ENCODE peak calls at places on chromosomes 5 and 9, in nine cellular contexts. One of them, this sample, is unnamed.

GRCh38 chr9:101707708-101708107 is 30.7 kb downstream of the GRIN3A start:
- DNase-seq in GM23248: no peak
- DNase-seq in body of pancreas: no peak
- DNase-seq in GM23338: peak; percentile 16
- DNase-seq in uterus: no peak
- DNase-seq in CD4-positive, CD25-positive, alpha-beta regulatory T cell: no peak
- DNase-seq in neuronal stem cell: no peak
- DNase-seq in keratinocyte: no peak
- DNase-seq in IMR-90: no peak
- DNase-seq in this sample: no peak

GRCh38 chr9:407255-407654 is 192.6 kb downstream of the DOCK8 start:
- DNase-seq in IMR-90: no peak
- DNase-seq in neuronal stem cell: no peak
- DNase-seq in GM23248: no peak
- DNase-seq in body of pancreas: no peak
- DNase-seq in CD4-positive, CD25-positive, alpha-beta regulatory T cell: no peak
- DNase-seq in keratinocyte: no peak
- DNase-seq in uterus: peak; percentile 30
- DNase-seq in GM23338: no peak
- DNase-seq in this sample: no peak

GRCh38 chr5:141805874-141806273 is 72.3 kb downstream of the PCDH1 start:
- DNase-seq in neuronal stem cell: no peak
- DNase-seq in body of pancreas: peak; percentile 8
- DNase-seq in keratinocyte: no peak
- DNase-seq in CD4-positive, CD25-positive, alpha-beta regulatory T cell: no peak
- DNase-seq in IMR-90: no peak
- DNase-seq in uterus: peak; percentile 57
- DNase-seq in GM23338: no peak
- DNase-seq in GM23248: peak; percentile 31
- DNase-seq in this sample: no peak

GRCh38 chr5:154575869-154576806 is 98.1 kb upstream of the HAND1 start:
- DNase-seq in body of pancreas: peak; percentile 24
- DNase-seq in neuronal stem cell: no peak
- DNase-seq in GM23338: peak; percentile 35
- DNase-seq in uterus: no peak
- DNase-seq in keratinocyte: no peak
- DNase-seq in GM23248: no peak
- DNase-seq in IMR-90: no peak
- DNase-seq in CD4-positive, CD25-positive, alpha-beta regulatory T cell: no peak
- DNase-seq in this sample: no peak

GRCh38 chr5:138647261-138647788 is 72.1 kb upstream of the HSPA9 start:
- DNase-seq in IMR-90: peak; percentile 23
- DNase-seq in body of pancreas: no peak
- DNase-seq in GM23248: peak; percentile 39
- DNase-seq in keratinocyte: no peak
- DNase-seq in GM23338: no peak
- DNase-seq in neuronal stem cell: no peak
- DNase-seq in CD4-positive, CD25-positive, alpha-beta regulatory T cell: no peak
- DNase-seq in uterus: no peak
- DNase-seq in this sample: no peak

GRCh38 chr9:108151161-108151586 is 661.6 kb upstream of the KLF4 start:
- DNase-seq in GM23248: peak; percentile 71
- DNase-seq in CD4-positive, CD25-positive, alpha-beta regulatory T cell: no peak
- DNase-seq in IMR-90: peak; percentile 60
- DNase-seq in uterus: no peak
- DNase-seq in keratinocyte: peak; percentile 5
- DNase-seq in GM23338: no peak
- DNase-seq in body of pancreas: no peak
- DNase-seq in neuronal stem cell: no peak
- DNase-seq in this sample: no peak

GRCh38 chr9:112493738-112494137 is 7.1 kb downstream of the KIAA1958 start:
- DNase-seq in GM23248: peak; percentile 54
- DNase-seq in uterus: peak; percentile 30
- DNase-seq in IMR-90: no peak
- DNase-seq in CD4-positive, CD25-positive, alpha-beta regulatory T cell: no peak
- DNase-seq in GM23338: no peak
- DNase-seq in neuronal stem cell: no peak
- DNase-seq in body of pancreas: no peak
- DNase-seq in keratinocyte: no peak
- DNase-seq in this sample: no peak

GRCh38 chr5:36950586-36951457 is 74.3 kb downstream of the NIPBL start:
- DNase-seq in keratinocyte: peak; percentile 26
- DNase-seq in GM23248: peak; percentile 78
- DNase-seq in IMR-90: peak; percentile 64
- DNase-seq in neuronal stem cell: no peak
- DNase-seq in GM23338: no peak
- DNase-seq in body of pancreas: no peak
- DNase-seq in CD4-positive, CD25-positive, alpha-beta regulatory T cell: no peak
- DNase-seq in uterus: no peak
- DNase-seq in this sample: no peak

GRCh38 chr9:110103257-110103656 is 104.7 kb downstream of the C9orf152 start:
- DNase-seq in GM23338: no peak
- DNase-seq in uterus: no peak
- DNase-seq in keratinocyte: no peak
- DNase-seq in neuronal stem cell: no peak
- DNase-seq in body of pancreas: no peak
- DNase-seq in GM23248: no peak
- DNase-seq in IMR-90: no peak
- DNase-seq in CD4-positive, CD25-positive, alpha-beta regulatory T cell: no peak
- DNase-seq in this sample: no peak
- H3K4me1 ChIP-seq in GM23338: peaks cover 47% of the 10 kb centered on the region
- H3K4me1 ChIP-seq in uterus: peaks cover 4% of the 10 kb centered on the region
- H3K4me1 ChIP-seq in keratinocyte: peaks cover 8% of the 10 kb centered on the region
- H3K4me1 ChIP-seq in neuronal stem cell: peaks cover 13% of the 10 kb centered on the region
- H3K4me1 ChIP-seq in body of pancreas: peaks cover 5% of the 10 kb centered on the region
- H3K4me1 ChIP-seq in GM23248: peaks cover 58% of the 10 kb centered on the region
- H3K4me1 ChIP-seq in IMR-90: peaks cover 33% of the 10 kb centered on the region
- H3K4me1 ChIP-seq in CD4-positive, CD25-positive, alpha-beta regulatory T cell: no peaks in the 10 kb centered on the region
- H3K4me1 ChIP-seq in this sample: peaks cover 9% of the 10 kb centered on the region

GRCh38 chr9:91186311-91187101 is 175.2 kb downstream of the AUH start:
- DNase-seq in GM23338: no peak
- DNase-seq in keratinocyte: no peak
- DNase-seq in IMR-90: peak; percentile 63
- DNase-seq in CD4-positive, CD25-positive, alpha-beta regulatory T cell: no peak
- DNase-seq in body of pancreas: no peak
- DNase-seq in uterus: no peak
- DNase-seq in neuronal stem cell: no peak
- DNase-seq in GM23248: peak; percentile 79
- DNase-seq in this sample: no peak

GRCh38 chr9:91187965-91188344 is 173.8 kb downstream of the AUH start:
- DNase-seq in body of pancreas: no peak
- DNase-seq in uterus: no peak
- DNase-seq in keratinocyte: no peak
- DNase-seq in neuronal stem cell: no peak
- DNase-seq in IMR-90: peak; percentile 82
- DNase-seq in GM23248: peak; percentile 95
- DNase-seq in CD4-positive, CD25-positive, alpha-beta regulatory T cell: no peak
- DNase-seq in GM23338: no peak
- DNase-seq in this sample: peak; percentile 82

GRCh38 chr9:91187311-91187964 is 174.3 kb downstream of the AUH start:
- DNase-seq in body of pancreas: no peak
- DNase-seq in keratinocyte: no peak
- DNase-seq in uterus: no peak
- DNase-seq in GM23338: no peak
- DNase-seq in IMR-90: no peak
- DNase-seq in neuronal stem cell: no peak
- DNase-seq in CD4-positive, CD25-positive, alpha-beta regulatory T cell: no peak
- DNase-seq in GM23248: no peak
- DNase-seq in this sample: no peak

GRCh38 chr9:91190062-91190461 is 171.7 kb downstream of the AUH start:
- DNase-seq in uterus: no peak
- DNase-seq in keratinocyte: no peak
- DNase-seq in body of pancreas: no peak
- DNase-seq in GM23248: no peak
- DNase-seq in IMR-90: no peak
- DNase-seq in CD4-positive, CD25-positive, alpha-beta regulatory T cell: no peak
- DNase-seq in GM23338: no peak
- DNase-seq in neuronal stem cell: no peak
- DNase-seq in this sample: no peak

DNA sequence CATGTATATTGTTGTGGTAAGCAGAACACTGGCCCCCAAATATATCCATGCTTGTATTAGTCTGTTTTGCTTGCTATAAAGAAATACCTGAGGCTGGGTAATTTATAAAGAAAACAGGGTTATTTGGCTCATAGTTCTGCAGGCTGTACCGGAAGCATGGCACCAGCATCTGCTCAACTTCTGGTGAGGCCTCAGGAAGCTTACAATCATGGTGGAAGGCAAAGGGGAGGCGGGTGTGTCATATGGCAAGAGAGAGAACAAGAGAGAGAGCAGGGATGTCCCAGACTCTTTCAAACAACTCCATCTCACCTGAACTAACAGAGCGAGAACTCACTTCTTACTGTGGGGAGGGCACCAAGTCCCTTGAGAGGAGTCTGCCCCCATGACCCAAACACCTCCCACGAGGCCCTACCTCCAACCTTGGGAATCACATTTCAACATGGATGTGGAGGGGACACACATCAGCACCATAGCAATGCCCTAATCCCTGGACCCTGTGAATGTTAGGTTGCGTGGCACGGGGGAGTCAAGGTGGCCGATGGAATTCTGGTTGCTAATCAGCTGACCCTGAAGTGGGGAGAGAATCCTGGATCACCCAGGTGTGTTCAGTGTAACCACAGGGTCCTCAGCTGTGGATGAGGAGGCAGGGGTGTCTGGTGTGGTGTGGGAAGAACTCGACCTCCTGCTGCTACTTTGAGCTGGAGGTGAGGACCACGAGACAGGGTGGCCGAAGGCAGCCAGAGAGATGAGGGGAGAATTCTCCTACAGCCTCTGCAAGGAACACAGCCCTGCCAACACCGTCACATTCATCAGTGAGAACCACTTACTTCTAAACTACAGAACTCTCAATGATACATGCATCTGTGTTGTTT is 172.8 kb downstream of the AUH start:
- DNase-seq in keratinocyte: no peak
- DNase-seq in neuronal stem cell: no peak
- DNase-seq in body of pancreas: no peak
- DNase-seq in GM23248: no peak
- DNase-seq in CD4-positive, CD25-positive, alpha-beta regulatory T cell: no peak
- DNase-seq in IMR-90: no peak
- DNase-seq in uterus: no peak
- DNase-seq in GM23338: no peak
- DNase-seq in this sample: no peak
- H3K27ac ChIP-seq in keratinocyte: no peak overlapping the region
- H3K27ac ChIP-seq in neuronal stem cell: no peak overlapping the region
- H3K27ac ChIP-seq in body of pancreas: no peak overlapping the region
- H3K27ac ChIP-seq in GM23248: peak overlapping the region; percentile 94
- H3K27ac ChIP-seq in CD4-positive, CD25-positive, alpha-beta regulatory T cell: no peak overlapping the region
- H3K27ac ChIP-seq in IMR-90: no peak overlapping the region
- H3K27ac ChIP-seq in uterus: no peak overlapping the region
- H3K27ac ChIP-seq in GM23338: no peak overlapping the region
- H3K27ac ChIP-seq in this sample: no peak overlapping the region

DNA sequence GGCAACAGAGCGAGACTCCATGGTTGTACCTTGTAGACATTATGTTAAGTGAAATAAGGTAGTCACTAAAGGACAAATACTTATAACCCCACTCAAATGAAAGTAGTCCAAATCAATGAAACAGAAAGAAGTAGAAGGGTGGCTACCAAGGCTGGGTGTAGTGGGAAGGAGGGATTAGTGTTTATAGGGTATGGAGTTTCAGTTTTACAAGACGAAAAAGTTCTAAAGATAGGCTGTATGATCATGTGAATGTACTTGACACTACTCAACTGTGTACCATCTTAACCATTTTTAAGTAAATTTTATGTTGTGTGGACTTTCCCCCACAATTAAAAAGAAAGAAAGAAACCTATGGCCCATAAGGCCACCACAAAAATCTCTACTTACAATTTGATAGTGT is 32.2 kb downstream of the ALDH7A1 start:
- DNase-seq in neuronal stem cell: no peak
- DNase-seq in uterus: no peak
- DNase-seq in CD4-positive, CD25-positive, alpha-beta regulatory T cell: no peak
- DNase-seq in keratinocyte: no peak
- DNase-seq in GM23338: no peak
- DNase-seq in GM23248: no peak
- DNase-seq in body of pancreas: no peak
- DNase-seq in IMR-90: no peak
- DNase-seq in this sample: no peak
- H3K27me3 ChIP-seq in neuronal stem cell: no peaks in the 10 kb centered on the region
- H3K27me3 ChIP-seq in uterus: no peaks in the 10 kb centered on the region
- H3K27me3 ChIP-seq in CD4-positive, CD25-positive, alpha-beta regulatory T cell: no peaks in the 10 kb centered on the region
- H3K27me3 ChIP-seq in keratinocyte: no peaks in the 10 kb centered on the region
- H3K27me3 ChIP-seq in GM23338: no peaks in the 10 kb centered on the region
- H3K27me3 ChIP-seq in GM23248: no peaks in the 10 kb centered on the region
- H3K27me3 ChIP-seq in body of pancreas: no peaks in the 10 kb centered on the region
- H3K27me3 ChIP-seq in IMR-90: no peaks in the 10 kb centered on the region
- H3K27me3 ChIP-seq in this sample: no peaks in the 10 kb centered on the region

GRCh38 chr9:134215395-134215708 is 51.0 kb upstream of the RNU6ATAC start:
- DNase-seq in GM23248: no peak
- DNase-seq in GM23338: no peak
- DNase-seq in body of pancreas: no peak
- DNase-seq in CD4-positive, CD25-positive, alpha-beta regulatory T cell: no peak
- DNase-seq in uterus: no peak
- DNase-seq in neuronal stem cell: no peak
- DNase-seq in keratinocyte: no peak
- DNase-seq in IMR-90: no peak
- DNase-seq in this sample: no peak

GRCh38 chr9:134216449-134216951 is 52.1 kb upstream of the RNU6ATAC start:
- DNase-seq in body of pancreas: no peak
- DNase-seq in IMR-90: no peak
- DNase-seq in GM23248: no peak
- DNase-seq in keratinocyte: no peak
- DNase-seq in uterus: no peak
- DNase-seq in CD4-positive, CD25-positive, alpha-beta regulatory T cell: no peak
- DNase-seq in GM23338: no peak
- DNase-seq in neuronal stem cell: no peak
- DNase-seq in this sample: peak; percentile 50

GRCh38 chr9:134214766-134215394 is 50.5 kb upstream of the RNU6ATAC start:
- DNase-seq in GM23248: no peak
- DNase-seq in uterus: no peak
- DNase-seq in body of pancreas: peak; percentile 26
- DNase-seq in IMR-90: no peak
- DNase-seq in neuronal stem cell: no peak
- DNase-seq in CD4-positive, CD25-positive, alpha-beta regulatory T cell: no peak
- DNase-seq in keratinocyte: no peak
- DNase-seq in GM23338: no peak
- DNase-seq in this sample: peak; percentile 72

GRCh38 chr9:134216961-134217360 is 52.6 kb upstream of the RNU6ATAC start:
- DNase-seq in GM23338: no peak
- DNase-seq in keratinocyte: no peak
- DNase-seq in body of pancreas: no peak
- DNase-seq in neuronal stem cell: no peak
- DNase-seq in CD4-positive, CD25-positive, alpha-beta regulatory T cell: no peak
- DNase-seq in GM23248: no peak
- DNase-seq in uterus: no peak
- DNase-seq in IMR-90: no peak
- DNase-seq in this sample: peak; percentile 28

DNA sequence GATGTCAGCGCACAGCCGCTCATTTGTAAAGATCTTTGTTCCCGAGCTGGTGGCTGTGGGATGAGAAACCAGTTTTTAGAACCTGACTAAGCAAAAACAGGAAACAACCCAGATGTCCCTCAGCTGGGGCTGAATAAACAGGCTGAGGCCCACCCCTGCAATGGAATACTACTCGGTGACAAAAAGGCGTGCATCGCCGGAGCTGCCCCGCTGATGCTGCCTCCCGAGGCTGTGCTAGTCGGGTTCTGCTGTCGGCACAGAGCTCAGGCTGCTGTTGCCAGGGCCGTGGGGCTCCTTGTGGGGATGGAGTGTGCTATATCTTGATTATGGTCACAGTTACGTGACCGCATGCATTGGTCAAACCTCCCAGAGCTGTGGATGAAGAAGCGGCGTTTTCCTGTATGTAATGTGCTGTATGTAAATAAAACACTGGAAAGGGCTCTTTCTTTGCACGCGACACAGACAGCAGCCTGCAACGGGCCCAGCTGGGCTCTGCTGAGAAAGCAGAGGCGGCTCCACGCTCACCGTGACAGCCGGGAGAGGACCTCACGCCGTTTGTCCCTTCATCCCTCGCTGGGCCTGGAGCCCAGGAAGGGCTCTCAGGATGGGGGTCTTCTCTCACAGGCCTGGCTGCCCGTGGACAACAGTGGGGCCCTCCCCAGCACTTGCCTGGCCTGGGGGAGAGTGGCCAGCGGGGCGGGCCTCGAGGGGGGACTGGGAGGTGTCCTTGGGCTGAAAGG is 51.5 kb upstream of the RNU6ATAC start:
- DNase-seq in body of pancreas: no peak
- DNase-seq in uterus: no peak
- DNase-seq in CD4-positive, CD25-positive, alpha-beta regulatory T cell: no peak
- DNase-seq in GM23338: no peak
- DNase-seq in IMR-90: peak; percentile 92
- DNase-seq in GM23248: no peak
- DNase-seq in neuronal stem cell: no peak
- DNase-seq in keratinocyte: no peak
- DNase-seq in this sample: peak; percentile 71
- H3K4me1 ChIP-seq in body of pancreas: peaks cover 8% of the 10 kb centered on the region
- H3K4me1 ChIP-seq in uterus: no peaks in the 10 kb centered on the region
- H3K4me1 ChIP-seq in CD4-positive, CD25-positive, alpha-beta regulatory T cell: no peaks in the 10 kb centered on the region
- H3K4me1 ChIP-seq in GM23338: no peaks in the 10 kb centered on the region
- H3K4me1 ChIP-seq in IMR-90: peaks cover 33% of the 10 kb centered on the region
- H3K4me1 ChIP-seq in GM23248: no peaks in the 10 kb centered on the region
- H3K4me1 ChIP-seq in neuronal stem cell: peaks cover 40% of the 10 kb centered on the region
- H3K4me1 ChIP-seq in keratinocyte: no peaks in the 10 kb centered on the region
- H3K4me1 ChIP-seq in this sample: no peaks in the 10 kb centered on the region